ENCODE peak calls at places on chromosomes 1 and 21, in seven cellular contexts. F, L, Y, P, B, H and X are unnamed samples.

GRCh38 chr1:198483006-198483405 is 57.5 kb downstream of the ATP6V1G3 start:
- DNase-seq in L (no peak), B (no peak), Y (no peak), H (no peak), P (no peak), F (no peak), X (no peak)

GRCh38 chr1:40879487-40880175 is 17.5 kb upstream of the CITED4 start:
- DNase-seq in H (no peak), F (no peak), P (no peak), Y (no peak), B (no peak), L (no peak), X (no peak)

GRCh38 chr1:154497026-154497806 is 4.8 kb upstream of the TDRD10 start:
- DNase-seq in B (no peak), F (no peak), H (no peak), P (peak; percentile 31), L (no peak), Y (no peak), X (no peak)

GRCh38 chr1:53637726-53638640 is 101.0 kb downstream of the GLIS1 start:
- DNase-seq in B (no peak), L (no peak), P (peak; percentile 7), Y (no peak), F (no peak), H (no peak), X (no peak)

GRCh38 chr1:61241864-61242472 is 159.6 kb downstream of the NFIA start:
- DNase-seq in P (no peak), F (no peak), B (no peak), L (no peak), Y (no peak), H (no peak), X (no peak)

GRCh38 chr1:203769505-203770343 is 4.7 kb downstream of the LAX1 start:
- DNase-seq in P (peak; percentile 48), Y (no peak), B (no peak), L (no peak), F (no peak), H (no peak), X (no peak)

GRCh38 chr1:224745924-224746323 is 129.8 kb downstream of the CNIH3 start:
- DNase-seq in F (no peak), Y (no peak), L (no peak), B (no peak), P (no peak), H (no peak), X (no peak)

GRCh38 chr1:182615468-182616129 is 11.4 kb upstream of the RGS16 start:
- DNase-seq in Y (no peak), F (peak; percentile 25), P (peak; percentile 46), B (no peak), L (peak; percentile 45), H (peak; percentile 66), X (peak; percentile 83)

GRCh38 chr1:179925906-179926305 is 28.7 kb upstream of the CEP350 start:
- DNase-seq in F (no peak), H (no peak), P (no peak), B (no peak), Y (no peak), L (no peak), X (no peak)

GRCh38 chr21:38240121-38240520 is 16.7 kb upstream of the KCNJ15 start:
- DNase-seq in L (no peak), Y (no peak), B (no peak), F (no peak), P (no peak), H (no peak), X (no peak)

GRCh38 chr1:217274416-217274815 is 356.5 kb downstream of the GPATCH2 start:
- DNase-seq in B (no peak), H (no peak), L (no peak), Y (no peak), F (no peak), P (no peak), X (no peak)

GRCh38 chr1:228182296-228183030 is 16.9 kb downstream of the IBA57 start:
- DNase-seq in P (no peak), H (no peak), Y (no peak), F (no peak), L (no peak), B (no peak), X (no peak)

GRCh38 chr1:220879509-220880366 is 495 bp downstream of the HLX start:
- DNase-seq in H (peak; percentile 46), P (no peak), F (no peak), Y (no peak), B (peak; percentile 70), L (no peak), X (peak; percentile 85)

GRCh38 chr1:60171793-60172192 is 98.2 kb upstream of the C1orf87 start:
- DNase-seq in L (no peak), B (no peak), H (no peak), F (no peak), P (no peak), Y (peak; percentile 14), X (no peak)

GRCh38 chr1:78743626-78744025 is 94.0 kb downstream of the IFI44 start:
- DNase-seq in H (no peak), Y (no peak), P (no peak), L (no peak), B (no peak), F (no peak), X (no peak)

GRCh38 chr1:200075938-200076546 is 48.5 kb downstream of the NR5A2 start:
- DNase-seq in L (no peak), F (no peak), B (no peak), H (no peak), Y (peak; percentile 62), P (peak; percentile 85), X (no peak)

GRCh38 chr1:67615886-67616285 is 69.1 kb upstream of the GADD45A start:
- DNase-seq in L (no peak), P (no peak), Y (no peak), H (no peak), B (no peak), F (no peak), X (no peak)

GRCh38 chr1:21013510-21013909 is 163.2 kb downstream of the EIF4G3 start:
- DNase-seq in B (no peak), H (no peak), Y (no peak), L (no peak), F (no peak), P (no peak), X (no peak)

GRCh38 chr1:6045561-6045960 is at the start of gene KCNAB2:
- DNase-seq in P (no peak), H (no peak), F (no peak), L (no peak), B (no peak), Y (no peak), X (no peak)

GRCh38 chr1:209736467-209737117 is 19.3 kb upstream of the TRAF3IP3 start:
- DNase-seq in F (no peak), L (no peak), B (no peak), H (no peak), Y (no peak), P (no peak), X (no peak)

GRCh38 chr1:101288491-101288944 is 51.7 kb downstream of the S1PR1 start:
- DNase-seq in Y (peak; percentile 84), P (peak; percentile 85), F (peak; percentile 46), H (peak; percentile 68), L (peak; percentile 35), B (peak; percentile 75), X (peak; percentile 45)

GRCh38 chr1:219459321-219460105 is 153.4 kb downstream of the ZC3H11B start:
- DNase-seq in F (no peak), H (peak; percentile 48), Y (no peak), P (no peak), L (no peak), B (no peak), X (no peak)

GRCh38 chr1:239593527-239593926 is 207.2 kb downstream of the CHRM3 start:
- DNase-seq in L (no peak), B (no peak), F (no peak), H (no peak), P (no peak), Y (no peak), X (no peak)

GRCh38 chr1:8880068-8880676 is 1.7 kb upstream of the ENO1 start:
- DNase-seq in Y (peak; percentile 92), B (no peak), P (peak; percentile 74), F (no peak), L (no peak), H (peak; percentile 22), X (peak; percentile 4)

GRCh38 chr1:24193046-24193445 is 6.0 kb upstream of the IFNLR1 start:
- DNase-seq in P (peak; percentile 44), Y (no peak), L (no peak), B (peak; percentile 28), H (no peak), F (no peak), X (no peak)

GRCh38 chr1:4690951-4691675 is 36.7 kb downstream of the AJAP1 start:
- DNase-seq in L (no peak), H (no peak), F (no peak), B (no peak), Y (no peak), P (no peak), X (no peak)

GRCh38 chr1:13570924-13571323 is 12.7 kb upstream of the PDPN start:
- DNase-seq in H (no peak), L (no peak), Y (no peak), F (no peak), P (no peak), B (no peak), X (no peak)

GRCh38 chr1:177185209-177185608 is 14.5 kb downstream of the BRINP2 start:
- DNase-seq in P (peak; percentile 37), F (no peak), L (no peak), Y (no peak), H (no peak), B (no peak), X (no peak)